ENCODE peak calls at places on chromosomes 7 and 10, in seven cellular contexts. D is choroid plexus epithelial cell, I is Peyer's patch, V is fibroblast of the aortic adventitia, L is endothelial cell, O is glutamatergic neuron, U is H1. K is an unnamed sample.

GRCh38 chr10:91434041-91434440 is 23.9 kb downstream of the HECTD2 start:
- DNase-seq in D (peak; percentile 28), V (peak; percentile 58), I (no peak), O (no peak), U (no peak), L (no peak), K (no peak)

GRCh38 chr7:34138483-34138882 is 233.1 kb downstream of the BMPER start:
- DNase-seq in I (no peak), U (no peak), V (no peak), L (no peak), O (no peak), D (no peak), K (no peak)

GRCh38 chr10:50550291-50550839 is 73.4 kb downstream of the SGMS1 start:
- DNase-seq in L (no peak), I (no peak), O (no peak), V (peak; percentile 78), D (no peak), U (no peak), K (no peak)

GRCh38 chr10:78932084-78932386 is 136.7 kb upstream of the ZMIZ1 start:
- DNase-seq in I (no peak), L (no peak), V (no peak), O (no peak), U (no peak), D (no peak), K (no peak)

GRCh38 chr7:151793991-151794507 is 82.9 kb downstream of the PRKAG2 start:
- DNase-seq in V (no peak), O (no peak), U (no peak), I (peak; percentile 42), D (no peak), L (no peak), K (no peak)

GRCh38 chr7:16891338-16891737 is 9.6 kb upstream of the AGR3 start:
- DNase-seq in I (no peak), V (peak; percentile 71), D (peak; percentile 88), U (no peak), O (no peak), L (peak; percentile 37), K (peak; percentile 8)

GRCh38 chr10:122062831-122063674 is 74.1 kb downstream of the TACC2 start:
- DNase-seq in U (peak; percentile 50), L (peak; percentile 44), D (peak; percentile 93), I (peak; percentile 84), O (no peak), V (peak; percentile 89), K (no peak)

GRCh38 chr7:44789990-44790389 is 6.5 kb upstream of the PPIA start:
- DNase-seq in D (no peak), O (no peak), U (no peak), L (no peak), V (no peak), I (no peak), K (no peak)

GRCh38 chr7:90824386-90825307 is 228.5 kb downstream of the CDK14 start:
- DNase-seq in L (no peak), V (peak; percentile 91), I (no peak), U (no peak), D (peak; percentile 83), O (no peak), K (no peak)

GRCh38 chr7:3430588-3430987 is 129.5 kb downstream of the SDK1 start:
- DNase-seq in U (peak; percentile 49), O (no peak), L (no peak), V (no peak), D (no peak), I (no peak), K (no peak)

GRCh38 chr7:19146699-19147098 is 1.5 kb upstream of the FERD3L start:
- DNase-seq in V (peak; percentile 50), D (peak; percentile 58), L (peak; percentile 33), I (no peak), U (no peak), O (no peak), K (peak; percentile 17)

GRCh38 chr7:98126311-98127142 is 19.9 kb downstream of the LMTK2 start:
- DNase-seq in O (no peak), V (no peak), D (no peak), U (no peak), I (no peak), L (no peak), K (no peak)

GRCh38 chr7:137804819-137805218 is 42.0 kb downstream of the DGKI start:
- DNase-seq in L (no peak), I (no peak), U (no peak), D (no peak), O (no peak), V (no peak), K (no peak)

DNA sequence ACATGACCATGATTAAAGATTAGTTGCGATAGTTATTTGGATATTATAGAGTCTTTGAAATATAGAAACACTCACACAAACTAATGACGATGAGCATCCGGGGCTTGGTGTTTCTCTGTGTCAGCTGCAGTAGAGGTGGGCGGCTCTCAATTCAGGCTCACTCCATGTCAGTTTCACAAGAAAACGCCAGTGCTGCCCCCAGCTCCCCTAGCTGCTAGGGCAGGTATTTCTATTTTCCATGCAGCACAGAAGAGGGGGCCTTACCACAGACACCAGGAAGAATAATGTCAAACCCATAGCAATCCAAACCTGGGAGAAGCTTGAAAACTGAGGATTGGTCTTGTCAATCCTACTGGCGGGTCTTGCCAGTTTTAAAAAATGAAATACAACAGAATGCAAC is 197.1 kb downstream of the PHTF2 start:
- DNase-seq in I (no peak), U (no peak), D (peak; percentile 12), L (no peak), O (peak; percentile 27), V (no peak), K (no peak)
- TF ChIP-seq CTCF in I (no peak), U (peak; percentile 78), D (peak; percentile 40), L (peak; percentile 25), O (peak; percentile 42), V (peak; percentile 12), K (no peak)

DNA sequence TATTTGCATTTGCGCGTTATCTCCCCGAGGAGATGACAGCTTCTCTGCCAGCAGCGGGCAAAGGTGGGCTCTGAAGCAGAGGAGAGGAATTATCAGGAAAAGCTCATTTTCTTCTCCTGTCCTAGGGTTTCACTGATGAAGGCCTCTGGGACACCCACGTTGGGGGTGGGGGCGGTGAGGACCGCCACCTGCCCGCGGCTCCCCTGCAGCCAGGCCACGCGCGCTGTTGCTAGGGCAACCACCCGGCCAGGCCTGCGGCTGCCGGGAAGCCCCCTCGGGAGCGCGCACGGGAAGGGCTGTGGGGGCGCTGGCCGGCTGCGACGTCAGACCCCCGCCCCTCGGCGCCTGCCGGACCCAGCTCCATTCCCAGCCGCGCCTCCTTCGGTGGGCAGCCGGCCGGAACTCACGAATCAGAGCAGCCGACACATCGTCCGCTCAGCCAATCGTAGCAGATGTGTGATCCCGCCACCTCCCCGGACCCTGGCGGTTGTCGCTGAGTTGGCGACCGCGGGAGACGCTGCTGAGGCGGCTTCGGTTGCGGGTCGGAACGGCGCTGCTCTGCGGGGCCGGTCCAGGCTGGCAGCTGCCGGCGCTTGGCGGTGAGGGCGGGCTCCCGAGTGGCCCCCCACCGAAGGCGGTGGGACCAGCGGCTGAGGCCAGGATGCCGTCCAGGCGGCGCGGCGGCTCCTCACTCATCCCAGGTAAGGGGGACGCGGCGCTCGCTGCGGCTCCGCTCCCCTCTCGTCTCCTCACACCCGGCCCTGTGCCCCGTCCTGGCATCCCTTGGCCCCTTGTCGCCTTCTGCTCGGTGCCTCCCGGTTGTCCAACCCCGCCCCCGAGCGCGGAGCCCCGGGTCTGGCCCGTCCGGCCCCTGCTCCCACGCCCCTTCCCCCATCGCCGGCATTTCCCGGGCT is at the start of gene TPST1:
- DNase-seq in U (peak; percentile 88), O (peak; percentile 96), I (peak; percentile 81), D (peak; percentile 84), V (peak; percentile 82), L (peak; percentile 95), K (peak; percentile 99)
- TF ChIP-seq CTCF in U (peak; percentile 57), O (peak; percentile 67), I (no peak), D (peak; percentile 50), V (peak; percentile 57), L (peak; percentile 35), K (peak; percentile 58)

DNA sequence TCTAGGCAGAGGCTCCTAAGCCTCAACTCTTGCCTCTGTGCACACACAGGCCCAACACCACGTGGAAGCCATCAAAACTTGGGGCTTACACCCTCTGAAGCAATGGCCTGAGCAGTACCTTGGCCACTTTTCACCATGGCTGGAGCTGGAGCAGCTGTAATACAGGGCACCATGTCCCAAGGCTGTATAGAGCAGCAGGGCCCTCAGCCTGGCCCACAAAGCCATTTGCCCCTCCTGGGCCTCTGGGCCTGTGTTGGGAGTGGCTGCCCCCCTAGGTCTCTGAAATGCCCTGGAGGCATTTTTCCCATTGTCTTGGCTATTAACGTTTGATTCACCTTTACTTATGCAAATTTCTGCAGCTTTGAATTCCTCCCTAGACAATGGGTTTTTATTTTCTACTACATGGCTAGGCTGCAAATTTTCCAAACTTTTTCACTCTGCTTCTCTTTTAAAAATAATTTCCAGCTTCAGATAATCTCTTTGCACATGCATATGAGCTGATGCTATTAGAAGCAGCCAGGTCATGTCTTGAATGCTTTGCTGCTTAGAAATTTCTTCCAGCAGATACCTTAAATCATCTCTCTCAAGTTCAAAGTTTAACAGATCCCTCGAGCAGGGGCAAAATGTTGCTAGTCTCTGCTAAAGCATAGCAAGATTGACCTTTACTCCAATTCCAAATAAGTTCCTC is 5.7 kb upstream of the CCDC201 start:
- DNase-seq in D (no peak), O (no peak), U (no peak), V (no peak), I (no peak), L (no peak), K (no peak)
- TF ChIP-seq CTCF in D (no peak), O (no peak), U (no peak), V (no peak), I (no peak), L (no peak), K (no peak)

GRCh38 chr10:62492870-62493180 is 118.7 kb downstream of the ZNF365 start:
- DNase-seq in L (no peak), U (no peak), O (no peak), D (no peak), V (no peak), I (no peak), K (no peak)
- TF ChIP-seq CTCF in L (no peak), U (no peak), O (no peak), D (no peak), V (no peak), I (no peak), K (no peak)

GRCh38 chr7:78441737-78442136 is 643.2 kb downstream of the PHTF2 start:
- DNase-seq in V (no peak), L (no peak), I (no peak), U (no peak), D (no peak), O (no peak), K (no peak)
- TF ChIP-seq CTCF in V (no peak), L (no peak), I (no peak), U (no peak), D (no peak), O (no peak), K (no peak)

GRCh38 chr10:17787087-17787942 is 21.8 kb upstream of the MRC1 start:
- DNase-seq in V (peak; percentile 96), D (peak; percentile 98), L (no peak), U (peak; percentile 17), I (no peak), O (no peak), K (no peak)
- TF ChIP-seq CTCF in V (no peak), D (no peak), L (no peak), U (no peak), I (no peak), O (no peak), K (no peak)

GRCh38 chr7:106565428-106565827 is 95.5 kb downstream of the CCDC71L start:
- DNase-seq in I (no peak), L (no peak), V (no peak), U (no peak), D (no peak), O (no peak), K (no peak)
- TF ChIP-seq CTCF in I (no peak), L (no peak), V (no peak), U (no peak), D (no peak), O (no peak), K (no peak)

GRCh38 chr7:1318661-1319060 is 86.0 kb downstream of the UNCX start:
- DNase-seq in V (no peak), L (no peak), U (no peak), O (no peak), I (peak; percentile 16), D (no peak), K (no peak)
- TF ChIP-seq CTCF in V (no peak), L (no peak), U (no peak), O (no peak), I (no peak), D (no peak), K (no peak)

K was measured in GM10248.